ENCODE peak calls at places on chromosomes 11 and 22, in seven cellular contexts. R is ELF-1, O is cardiac muscle cell, A is OCI-LY7, P is EL, B is endothelial cell, Q is GM12878. H is an unnamed sample.

GRCh38 chr11:111557425-111558111 is 17.0 kb downstream of the LAYN start:
- DNase-seq in P (peak), O (no peak), B (no peak), Q (no peak), A (no peak), R (no peak), H (no peak)

GRCh38 chr11:34266090-34266912 is 91.5 kb downstream of the ABTB2 start:
- DNase-seq in R (no peak), B (no peak), Q (no peak), A (no peak), P (peak), O (no peak), H (no peak)

GRCh38 chr11:109401532-109401931 is 20.5 kb upstream of the C11orf87 start:
- DNase-seq in P (peak), A (no peak), B (no peak), Q (no peak), O (no peak), R (no peak), H (no peak)

GRCh38 chr11:106765849-106766248 is 252.4 kb downstream of the GUCY1A2 start:
- DNase-seq in B (no peak), R (no peak), A (no peak), P (no peak), O (no peak), Q (no peak), H (no peak)

GRCh38 chr22:17807571-17808410 is 33.5 kb upstream of the BID start:
- DNase-seq in B (no peak), R (peak), P (no peak), A (no peak), Q (no peak), O (no peak), H (no peak)

GRCh38 chr22:33652596-33652995 is 267.7 kb downstream of the LARGE1 start:
- DNase-seq in A (no peak), R (no peak), P (no peak), Q (no peak), B (no peak), O (no peak), H (no peak)

GRCh38 chr11:70481625-70482528 is 83.5 kb downstream of the CTTN start:
- DNase-seq in O (no peak), P (peak), B (no peak), Q (no peak), R (no peak), A (no peak), H (no peak)

GRCh38 chr11:64448599-64449380 is 89.8 kb downstream of the RPS6KA4 start:
- DNase-seq in A (peak), O (peak), B (peak), R (peak), P (peak), Q (no peak), H (peak)

GRCh38 chr11:124123587-124123986 is 8.3 kb downstream of the VWA5A start:
- DNase-seq in Q (no peak), B (no peak), P (no peak), R (no peak), A (no peak), O (no peak), H (no peak)

GRCh38 chr11:26087095-26087935 is 244.6 kb upstream of the ANO3 start:
- DNase-seq in P (no peak), O (no peak), Q (peak), A (peak), R (no peak), B (no peak), H (no peak)

GRCh38 chr11:57460756-57461749 is 725 bp downstream of the RTN4RL2 start:
- DNase-seq in Q (no peak), B (no peak), R (peak), P (no peak), O (no peak), A (no peak), H (no peak)

GRCh38 chr22:43946391-43946680 is 8.9 kb upstream of the SAMM50 start:
- DNase-seq in Q (no peak), R (peak), B (no peak), A (no peak), P (no peak), O (peak), H (no peak)

GRCh38 chr11:67648796-67649613 is 1.5 kb downstream of the ACY3 start:
- DNase-seq in Q (peak), B (no peak), O (no peak), R (no peak), P (no peak), A (peak), H (no peak)

GRCh38 chr22:21984793-21985192 is 2.2 kb upstream of the TOP3B start:
- DNase-seq in R (peak), O (peak), A (peak), P (peak), Q (no peak), B (peak), H (peak)

GRCh38 chr22:45998638-45999378 is 21.8 kb upstream of the WNT7B start:
- DNase-seq in O (no peak), Q (no peak), B (no peak), P (no peak), A (no peak), R (no peak), H (no peak)

GRCh38 chr11:133581091-133581490 is 48.8 kb upstream of the OPCML start:
- DNase-seq in R (no peak), P (no peak), O (no peak), A (no peak), B (no peak), Q (no peak), H (no peak)

GRCh38 chr11:65435330-65435931 is 12.8 kb downstream of the NEAT1 start:
- DNase-seq in R (no peak), Q (no peak), P (peak), O (no peak), A (no peak), B (no peak), H (peak)

GRCh38 chr11:7612661-7613393 is 60.5 kb downstream of the CYB5R2 start:
- DNase-seq in O (peak), P (no peak), R (peak), A (no peak), B (no peak), Q (no peak), H (no peak)

GRCh38 chr11:3950996-3951662 is 95.7 kb downstream of the STIM1 start:
- DNase-seq in R (peak), O (peak), P (peak), A (no peak), B (no peak), Q (no peak), H (no peak)

GRCh38 chr22:37749831-37750595 is 53.2 kb downstream of the TRIOBP start:
- DNase-seq in R (no peak), Q (no peak), B (no peak), A (no peak), O (peak), P (peak), H (no peak)

GRCh38 chr11:61830318-61831105 is 2.4 kb downstream of the FADS2 start:
- DNase-seq in B (no peak), Q (no peak), R (no peak), P (no peak), A (no peak), O (no peak), H (no peak)

GRCh38 chr22:37611202-37611601 is 2.6 kb downstream of the GGA1 start:
- DNase-seq in Q (no peak), B (no peak), P (no peak), R (no peak), A (no peak), O (no peak), H (no peak)

GRCh38 chr11:57453543-57454177 is 6.7 kb upstream of the RTN4RL2 start:
- DNase-seq in R (no peak), B (no peak), A (no peak), P (no peak), Q (no peak), O (no peak), H (no peak)

GRCh38 chr22:38735465-38736256 is 20.1 kb downstream of the SUN2 start:
- DNase-seq in A (no peak), Q (no peak), B (no peak), O (no peak), P (no peak), R (no peak), H (no peak)

GRCh38 chr11:95365346-95365745 is 134.3 kb upstream of the SESN3 start:
- DNase-seq in A (no peak), Q (no peak), R (no peak), B (no peak), O (no peak), P (no peak), H (no peak)

GRCh38 chr11:104623518-104623917 is 274.7 kb downstream of the CASP12 start:
- DNase-seq in R (no peak), Q (no peak), A (no peak), O (no peak), B (no peak), P (peak), H (no peak)

H was measured in activated CD4-positive, alpha-beta memory T cell treated with anti-CD3 and anti-CD28 coated beads for 36 hours.